ENCODE peak calls at places on chromosomes 7 and 10, in ten cellular contexts. S is left ventricle myocardium inferior; E is head of caudate nucleus; T is RKO; C is HCT116; Z is fibroblast of mammary gland; D is iris pigment epithelial cell; O is astrocyte of the spinal cord; V is left kidney; P is stimulated activated naive CD8-positive, alpha-beta T cell treated with anti-CD3 and anti-CD28 coated beads, Interleukin-15, amount 100 ng/mL, for 72 hours. W is an unnamed sample.

GRCh38 chr7:20913853-20914252 is 127.2 kb upstream of the SP8 start:
- DNase-seq in S (no peak), E (no peak), T (no peak), C (no peak), Z (no peak), D (no peak), O (no peak), V (no peak), P (no peak), W (no peak)

GRCh38 chr10:15419279-15419874 is 48.3 kb upstream of the FAM171A1 start:
- DNase-seq in S (no peak), E (peak), T (peak), C (peak), Z (peak), D (peak), O (peak), V (peak), P (no peak), W (no peak)

GRCh38 chr7:148230883-148231282 is 359.7 kb upstream of the C7orf33 start:
- DNase-seq in S (no peak), E (no peak), T (no peak), C (no peak), Z (no peak), D (no peak), O (no peak), V (no peak), P (no peak), W (no peak)

GRCh38 chr7:79709574-79710409 is 256.3 kb upstream of the MAGI2 start:
- DNase-seq in S (no peak), E (no peak), T (peak), C (peak), Z (peak), D (peak), O (peak), V (no peak), P (no peak), W (no peak)

GRCh38 chr10:84517455-84518046 is 189.2 kb downstream of the CCSER2 start:
- DNase-seq in S (no peak), E (no peak), T (no peak), C (no peak), Z (no peak), D (no peak), O (no peak), V (no peak), P (no peak), W (no peak)

GRCh38 chr10:10515479-10516204 is 502.0 kb upstream of the CELF2 start:
- DNase-seq in S (no peak), E (no peak), T (no peak), C (no peak), Z (peak), D (no peak), O (no peak), V (no peak), P (no peak), W (no peak)

GRCh38 chr7:131329176-131329570 is 1.5 kb downstream of the MKLN1 start:
- DNase-seq in S (no peak), E (no peak), T (peak), C (no peak), Z (peak), D (no peak), O (peak), V (peak), P (no peak), W (no peak)

GRCh38 chr10:46198516-46198915 is 88.3 kb upstream of the ANTXRL start:
- DNase-seq in S (no peak), E (no peak), T (peak), C (no peak), Z (peak), D (peak), O (no peak), V (no peak), P (no peak), W (no peak)

GRCh38 chr7:155921804-155922506 is 109.7 kb upstream of the SHH start:
- DNase-seq in S (no peak), E (no peak), T (no peak), C (peak), Z (no peak), D (no peak), O (no peak), V (peak), P (no peak), W (no peak)

GRCh38 chr7:128103498-128104108 is 72.4 kb upstream of the LRRC4 start:
- DNase-seq in S (peak), E (no peak), T (no peak), C (no peak), Z (peak), D (no peak), O (peak), V (peak), P (peak), W (no peak)

GRCh38 chr10:132834891-132835847 is 49.2 kb upstream of the NKX6-2 start:
- DNase-seq in S (no peak), E (no peak), T (no peak), C (no peak), Z (no peak), D (no peak), O (no peak), V (no peak), P (no peak), W (no peak)

GRCh38 chr7:155211761-155212160 is 85.9 kb upstream of the INSIG1 start:
- DNase-seq in S (no peak), E (no peak), T (no peak), C (no peak), Z (no peak), D (no peak), O (no peak), V (no peak), P (no peak), W (no peak)

GRCh38 chr10:130438861-130439260 is 302.7 kb downstream of the GLRX3 start:
- DNase-seq in S (no peak), E (no peak), T (no peak), C (no peak), Z (no peak), D (no peak), O (no peak), V (no peak), P (no peak), W (no peak)

GRCh38 chr10:127945335-127945734 is 38.4 kb downstream of the PTPRE start:
- DNase-seq in S (no peak), E (no peak), T (peak), C (peak), Z (peak), D (peak), O (peak), V (peak), P (no peak), W (no peak)

GRCh38 chr7:26534649-26535482 is 243.2 kb downstream of the SNX10 start:
- DNase-seq in S (no peak), E (no peak), T (no peak), C (no peak), Z (no peak), D (no peak), O (no peak), V (peak), P (no peak), W (no peak)

GRCh38 chr10:90779573-90779972 is 78.3 kb downstream of the HTR7 start:
- DNase-seq in S (no peak), E (no peak), T (peak), C (peak), Z (peak), D (peak), O (no peak), V (peak), P (no peak), W (no peak)

GRCh38 chr7:74101061-74101681 is 17.6 kb downstream of the LIMK1 start:
- DNase-seq in S (peak), E (no peak), T (no peak), C (no peak), Z (peak), D (no peak), O (no peak), V (peak), P (no peak), W (no peak)

GRCh38 chr10:16967866-16968721 is 150.9 kb upstream of the RSU1 start:
- DNase-seq in S (no peak), E (no peak), T (peak), C (peak), Z (peak), D (peak), O (peak), V (peak), P (no peak), W (peak)

GRCh38 chr10:95832216-95833037 is 75.3 kb upstream of the CC2D2B start:
- DNase-seq in S (no peak), E (no peak), T (no peak), C (no peak), Z (no peak), D (no peak), O (no peak), V (no peak), P (peak), W (no peak)

GRCh38 chr10:89695307-89695706 is 6.1 kb upstream of the KIF20B start:
- DNase-seq in S (no peak), E (no peak), T (no peak), C (no peak), Z (no peak), D (no peak), O (no peak), V (peak), P (no peak), W (no peak)

GRCh38 chr10:110524179-110524863 is 26.6 kb downstream of the DUSP5 start:
- DNase-seq in S (no peak), E (no peak), T (peak), C (no peak), Z (peak), D (no peak), O (no peak), V (no peak), P (no peak), W (no peak)

GRCh38 chr10:80357000-80357803 is 621 bp downstream of the DYDC2 start:
- DNase-seq in S (no peak), E (peak), T (no peak), C (no peak), Z (no peak), D (no peak), O (no peak), V (peak), P (no peak), W (no peak)

GRCh38 chr7:51316262-51316665 is 345 bp downstream of the COBL start:
- DNase-seq in S (peak), E (peak), T (peak), C (no peak), Z (no peak), D (no peak), O (no peak), V (no peak), P (no peak), W (no peak)

GRCh38 chr7:123351506-123352225 is 151.9 kb upstream of the SLC13A1 start:
- DNase-seq in S (no peak), E (no peak), T (no peak), C (no peak), Z (no peak), D (no peak), O (peak), V (no peak), P (no peak), W (no peak)

GRCh38 chr10:65500716-65501115 is 1425.1 kb upstream of the LRRTM3 start:
- DNase-seq in S (no peak), E (no peak), T (no peak), C (no peak), Z (no peak), D (no peak), O (no peak), V (no peak), P (no peak), W (no peak)

GRCh38 chr7:7681191-7681935 is 37.0 kb downstream of the RPA3 start:
- DNase-seq in S (no peak), E (no peak), T (peak), C (peak), Z (peak), D (peak), O (peak), V (peak), P (peak), W (peak)

GRCh38 chr7:93185303-93186027 is 37.3 kb upstream of the SAMD9L start:
- DNase-seq in S (no peak), E (no peak), T (peak), C (no peak), Z (peak), D (peak), O (no peak), V (no peak), P (peak), W (no peak)

GRCh38 chr7:84022009-84022408 is 172.6 kb downstream of the SEMA3A start:
- DNase-seq in S (no peak), E (no peak), T (no peak), C (no peak), Z (no peak), D (no peak), O (no peak), V (no peak), P (no peak), W (no peak)

GRCh38 chr7:143305423-143306070 is 10.4 kb upstream of the CLCN1 start:
- DNase-seq in S (peak), E (peak), T (peak), C (peak), Z (peak), D (peak), O (peak), V (peak), P (peak), W (no peak)

GRCh38 chr7:117858731-117859130 is 14.5 kb downstream of the CTTNBP2 start:
- DNase-seq in S (no peak), E (no peak), T (no peak), C (no peak), Z (no peak), D (peak), O (no peak), V (no peak), P (no peak), W (no peak)

GRCh38 chr7:151895008-151895661 is 18.2 kb upstream of the PRKAG2 start:
- DNase-seq in S (no peak), E (no peak), T (no peak), C (no peak), Z (no peak), D (no peak), O (no peak), V (no peak), P (no peak), W (no peak)

GRCh38 chr10:63716174-63716573 is 195.0 kb downstream of the REEP3 start:
- DNase-seq in S (no peak), E (no peak), T (no peak), C (no peak), Z (no peak), D (no peak), O (no peak), V (peak), P (no peak), W (no peak)

GRCh38 chr10:118725784-118726507 is 28.8 kb downstream of the CACUL1 start:
- DNase-seq in S (no peak), E (no peak), T (no peak), C (no peak), Z (peak), D (peak), O (no peak), V (peak), P (no peak), W (no peak)

GRCh38 chr10:58352956-58353610 is 18.3 kb downstream of the UBE2D1 start:
- DNase-seq in S (no peak), E (no peak), T (no peak), C (no peak), Z (peak), D (peak), O (no peak), V (no peak), P (no peak), W (no peak)

GRCh38 chr7:149471289-149471953 is 10.6 kb upstream of the ZNF777 start:
- DNase-seq in S (no peak), E (no peak), T (no peak), C (no peak), Z (no peak), D (no peak), O (no peak), V (no peak), P (no peak), W (no peak)

GRCh38 chr10:100341953-100342626 is 4.9 kb upstream of the SCD start:
- DNase-seq in S (no peak), E (peak), T (peak), C (peak), Z (peak), D (peak), O (peak), V (peak), P (peak), W (no peak)

GRCh38 chr10:117363027-117363426 is 12.2 kb downstream of the PDZD8 start:
- DNase-seq in S (no peak), E (no peak), T (peak), C (no peak), Z (peak), D (peak), O (peak), V (no peak), P (no peak), W (no peak)

GRCh38 chr7:22543169-22543568 is 43.2 kb upstream of the STEAP1B start:
- DNase-seq in S (no peak), E (no peak), T (no peak), C (no peak), Z (no peak), D (no peak), O (no peak), V (no peak), P (no peak), W (no peak)

GRCh38 chr7:86643478-86644281 is at the start of gene GRM3:
- DNase-seq in S (peak), E (peak), T (no peak), C (no peak), Z (no peak), D (no peak), O (peak), V (peak), P (no peak), W (no peak)

GRCh38 chr7:83832009-83832408 is 183.1 kb upstream of the SEMA3E start:
- DNase-seq in S (no peak), E (no peak), T (no peak), C (no peak), Z (no peak), D (no peak), O (no peak), V (peak), P (no peak), W (no peak)

W was measured in smooth muscle cell of the brain vasculature.